ENCODE peak calls at places on chromosome 4, in nine cellular contexts. One of them, this sample, is unnamed.

GRCh38 chr4:106041294-106042002 is 146.2 kb downstream of the NPNT start:
- DNase-seq in stimulated activated CD4-positive, alpha-beta T cell treated with anti-CD3 and anti-CD28 coated beads, Interleukin-15, amount 100 ng/mL, for 1 hour: no peak
- DNase-seq in CD8-positive, alpha-beta memory T cell: no peak
- DNase-seq in H7: no peak
- DNase-seq in activated CD8-positive, alpha-beta memory T cell treated with anti-CD3 and anti-CD28 coated beads for 48 hours: no peak
- DNase-seq in iPS-NIHi11: no peak
- DNase-seq in HT1080: no peak
- DNase-seq in stimulated activated naive CD8-positive, alpha-beta T cell treated with anti-CD3 and anti-CD28 coated beads, Interleukin-15, Interleukin-2, amounts not matched to agents 100 U/mL and 50 U/mL, for 24 hours: no peak
- DNase-seq in HTR-8/SVneo: no peak
- DNase-seq in this sample: no peak

GRCh38 chr4:11768251-11768972 is 339.7 kb upstream of the HS3ST1 start:
- DNase-seq in iPS-NIHi11: no peak
- DNase-seq in activated CD8-positive, alpha-beta memory T cell treated with anti-CD3 and anti-CD28 coated beads for 48 hours: no peak
- DNase-seq in H7: no peak
- DNase-seq in stimulated activated naive CD8-positive, alpha-beta T cell treated with anti-CD3 and anti-CD28 coated beads, Interleukin-15, Interleukin-2, amounts not matched to agents 100 U/mL and 50 U/mL, for 24 hours: no peak
- DNase-seq in CD8-positive, alpha-beta memory T cell: no peak
- DNase-seq in HTR-8/SVneo: no peak
- DNase-seq in HT1080: no peak
- DNase-seq in stimulated activated CD4-positive, alpha-beta T cell treated with anti-CD3 and anti-CD28 coated beads, Interleukin-15, amount 100 ng/mL, for 1 hour: no peak
- DNase-seq in this sample: no peak

GRCh38 chr4:134691915-134692314 is 490.3 kb upstream of the PABPC4L start:
- DNase-seq in H7: no peak
- DNase-seq in HTR-8/SVneo: no peak
- DNase-seq in iPS-NIHi11: no peak
- DNase-seq in stimulated activated CD4-positive, alpha-beta T cell treated with anti-CD3 and anti-CD28 coated beads, Interleukin-15, amount 100 ng/mL, for 1 hour: no peak
- DNase-seq in HT1080: peak; percentile 76
- DNase-seq in stimulated activated naive CD8-positive, alpha-beta T cell treated with anti-CD3 and anti-CD28 coated beads, Interleukin-15, Interleukin-2, amounts not matched to agents 100 U/mL and 50 U/mL, for 24 hours: no peak
- DNase-seq in activated CD8-positive, alpha-beta memory T cell treated with anti-CD3 and anti-CD28 coated beads for 48 hours: no peak
- DNase-seq in CD8-positive, alpha-beta memory T cell: no peak
- DNase-seq in this sample: no peak

GRCh38 chr4:146545102-146545501 is 23.4 kb upstream of the SLC10A7 start:
- DNase-seq in iPS-NIHi11: peak; percentile 58
- DNase-seq in CD8-positive, alpha-beta memory T cell: no peak
- DNase-seq in HTR-8/SVneo: no peak
- DNase-seq in activated CD8-positive, alpha-beta memory T cell treated with anti-CD3 and anti-CD28 coated beads for 48 hours: no peak
- DNase-seq in stimulated activated CD4-positive, alpha-beta T cell treated with anti-CD3 and anti-CD28 coated beads, Interleukin-15, amount 100 ng/mL, for 1 hour: no peak
- DNase-seq in H7: peak; percentile 56
- DNase-seq in stimulated activated naive CD8-positive, alpha-beta T cell treated with anti-CD3 and anti-CD28 coated beads, Interleukin-15, Interleukin-2, amounts not matched to agents 100 U/mL and 50 U/mL, for 24 hours: no peak
- DNase-seq in HT1080: peak; percentile 62
- DNase-seq in this sample: no peak

GRCh38 chr4:88689877-88690276 is 7.8 kb downstream of the NAP1L5 start:
- DNase-seq in H7: no peak
- DNase-seq in stimulated activated CD4-positive, alpha-beta T cell treated with anti-CD3 and anti-CD28 coated beads, Interleukin-15, amount 100 ng/mL, for 1 hour: no peak
- DNase-seq in HTR-8/SVneo: no peak
- DNase-seq in CD8-positive, alpha-beta memory T cell: no peak
- DNase-seq in iPS-NIHi11: no peak
- DNase-seq in activated CD8-positive, alpha-beta memory T cell treated with anti-CD3 and anti-CD28 coated beads for 48 hours: no peak
- DNase-seq in HT1080: no peak
- DNase-seq in stimulated activated naive CD8-positive, alpha-beta T cell treated with anti-CD3 and anti-CD28 coated beads, Interleukin-15, Interleukin-2, amounts not matched to agents 100 U/mL and 50 U/mL, for 24 hours: no peak
- DNase-seq in this sample: no peak

GRCh38 chr4:151569650-151570049 is 160.7 kb downstream of the FHIP1A start:
- DNase-seq in stimulated activated CD4-positive, alpha-beta T cell treated with anti-CD3 and anti-CD28 coated beads, Interleukin-15, amount 100 ng/mL, for 1 hour: no peak
- DNase-seq in iPS-NIHi11: peak; percentile 16
- DNase-seq in activated CD8-positive, alpha-beta memory T cell treated with anti-CD3 and anti-CD28 coated beads for 48 hours: no peak
- DNase-seq in HT1080: no peak
- DNase-seq in CD8-positive, alpha-beta memory T cell: no peak
- DNase-seq in stimulated activated naive CD8-positive, alpha-beta T cell treated with anti-CD3 and anti-CD28 coated beads, Interleukin-15, Interleukin-2, amounts not matched to agents 100 U/mL and 50 U/mL, for 24 hours: no peak
- DNase-seq in H7: no peak
- DNase-seq in HTR-8/SVneo: no peak
- DNase-seq in this sample: no peak

GRCh38 chr4:110840221-110840654 is 217.4 kb upstream of the PITX2 start:
- DNase-seq in activated CD8-positive, alpha-beta memory T cell treated with anti-CD3 and anti-CD28 coated beads for 48 hours: no peak
- DNase-seq in stimulated activated naive CD8-positive, alpha-beta T cell treated with anti-CD3 and anti-CD28 coated beads, Interleukin-15, Interleukin-2, amounts not matched to agents 100 U/mL and 50 U/mL, for 24 hours: no peak
- DNase-seq in stimulated activated CD4-positive, alpha-beta T cell treated with anti-CD3 and anti-CD28 coated beads, Interleukin-15, amount 100 ng/mL, for 1 hour: no peak
- DNase-seq in HTR-8/SVneo: peak; percentile 8
- DNase-seq in H7: no peak
- DNase-seq in iPS-NIHi11: no peak
- DNase-seq in CD8-positive, alpha-beta memory T cell: no peak
- DNase-seq in HT1080: no peak
- DNase-seq in this sample: no peak

GRCh38 chr4:7351014-7351413 is 83.7 kb downstream of the PSAPL1 start:
- DNase-seq in stimulated activated CD4-positive, alpha-beta T cell treated with anti-CD3 and anti-CD28 coated beads, Interleukin-15, amount 100 ng/mL, for 1 hour: no peak
- DNase-seq in iPS-NIHi11: no peak
- DNase-seq in HTR-8/SVneo: no peak
- DNase-seq in H7: no peak
- DNase-seq in HT1080: no peak
- DNase-seq in stimulated activated naive CD8-positive, alpha-beta T cell treated with anti-CD3 and anti-CD28 coated beads, Interleukin-15, Interleukin-2, amounts not matched to agents 100 U/mL and 50 U/mL, for 24 hours: no peak
- DNase-seq in CD8-positive, alpha-beta memory T cell: no peak
- DNase-seq in activated CD8-positive, alpha-beta memory T cell treated with anti-CD3 and anti-CD28 coated beads for 48 hours: no peak
- DNase-seq in this sample: no peak